ENCODE peak calls at places on chromosomes 4 and X, in four cellular contexts. One of them, this sample, is unnamed.

GRCh38 chr4:52984469-52984868 is 122.4 kb downstream of the RASL11B start:
- DNase-seq in HEK293T: no peak
- DNase-seq in AG20443: no peak
- DNase-seq in hippocampal formation: no peak
- DNase-seq in this sample: peak; percentile 38

GRCh38 chrX:109352121-109352556 is 129.7 kb downstream of the GUCY2F start:
- DNase-seq in HEK293T: no peak
- DNase-seq in AG20443: peak; percentile 13
- DNase-seq in hippocampal formation: no peak
- DNase-seq in this sample: no peak

GRCh38 chr4:76311896-76312331 is 5.4 kb downstream of the STBD1 start:
- DNase-seq in HEK293T: no peak
- DNase-seq in hippocampal formation: no peak
- DNase-seq in AG20443: no peak
- DNase-seq in this sample: no peak

GRCh38 chr4:148454835-148455234 is 12.6 kb upstream of the NR3C2 start:
- DNase-seq in hippocampal formation: no peak
- DNase-seq in HEK293T: no peak
- DNase-seq in AG20443: no peak
- DNase-seq in this sample: no peak

GRCh38 chr4:153013202-153013988 is 77.3 kb downstream of the FHDC1 start:
- DNase-seq in HEK293T: no peak
- DNase-seq in hippocampal formation: no peak
- DNase-seq in AG20443: no peak
- DNase-seq in this sample: no peak

GRCh38 chr4:139419388-139419914 is 34.5 kb upstream of the RAB33B start:
- DNase-seq in hippocampal formation: peak; percentile 17
- DNase-seq in HEK293T: no peak
- DNase-seq in AG20443: peak; percentile 41
- DNase-seq in this sample: peak; percentile 92

GRCh38 chr4:110518889-110519490 is 43.0 kb downstream of the ENPEP start:
- DNase-seq in AG20443: peak; percentile 21
- DNase-seq in HEK293T: peak; percentile 30
- DNase-seq in hippocampal formation: no peak
- DNase-seq in this sample: peak; percentile 43

GRCh38 chrX:123756320-123756719 is 23.5 kb upstream of the THOC2 start:
- DNase-seq in hippocampal formation: no peak
- DNase-seq in HEK293T: no peak
- DNase-seq in AG20443: peak; percentile 57
- DNase-seq in this sample: no peak

GRCh38 chrX:143298663-143299241 is 218.5 kb downstream of the SPANXN3 start:
- DNase-seq in hippocampal formation: no peak
- DNase-seq in AG20443: no peak
- DNase-seq in HEK293T: no peak
- DNase-seq in this sample: no peak

GRCh38 chr4:159401791-159402380 is 299.0 kb downstream of the RAPGEF2 start:
- DNase-seq in AG20443: peak; percentile 57
- DNase-seq in hippocampal formation: no peak
- DNase-seq in HEK293T: no peak
- DNase-seq in this sample: peak; percentile 90

GRCh38 chr4:108081251-108081650 is 87.5 kb downstream of the LEF1 start:
- DNase-seq in hippocampal formation: no peak
- DNase-seq in HEK293T: no peak
- DNase-seq in AG20443: no peak
- DNase-seq in this sample: no peak

GRCh38 chr4:20284990-20285389 is 33.3 kb downstream of the SLIT2 start:
- DNase-seq in AG20443: peak; percentile 13
- DNase-seq in hippocampal formation: no peak
- DNase-seq in HEK293T: no peak
- DNase-seq in this sample: peak; percentile 86

GRCh38 chr4:14726441-14727405 is 275.6 kb upstream of the CPEB2 start:
- DNase-seq in HEK293T: no peak
- DNase-seq in AG20443: no peak
- DNase-seq in hippocampal formation: no peak
- DNase-seq in this sample: peak; percentile 96

GRCh38 chr4:38670061-38670894 is 6.3 kb downstream of the KLF3 start:
- DNase-seq in AG20443: no peak
- DNase-seq in HEK293T: no peak
- DNase-seq in hippocampal formation: no peak
- DNase-seq in this sample: no peak

GRCh38 chrX:53695901-53696300 is 9.4 kb upstream of the HUWE1 start:
- DNase-seq in HEK293T: peak; percentile 20
- DNase-seq in AG20443: no peak
- DNase-seq in hippocampal formation: no peak
- DNase-seq in this sample: no peak

GRCh38 chrX:10444204-10444603 is 176.2 kb downstream of the MID1 start:
- DNase-seq in HEK293T: no peak
- DNase-seq in hippocampal formation: no peak
- DNase-seq in AG20443: no peak
- DNase-seq in this sample: no peak

GRCh38 chr4:152273343-152273742 is 262.5 kb downstream of the FBXW7 start:
- DNase-seq in AG20443: no peak
- DNase-seq in HEK293T: no peak
- DNase-seq in hippocampal formation: no peak
- DNase-seq in this sample: peak; percentile 81

GRCh38 chr4:13329963-13330362 is 154.2 kb downstream of the RAB28 start:
- DNase-seq in hippocampal formation: no peak
- DNase-seq in AG20443: no peak
- DNase-seq in HEK293T: no peak
- DNase-seq in this sample: peak; percentile 79

GRCh38 chr4:21802406-21802805 is 146.2 kb downstream of the KCNIP4 start:
- DNase-seq in AG20443: peak; percentile 59
- DNase-seq in HEK293T: no peak
- DNase-seq in hippocampal formation: no peak
- DNase-seq in this sample: peak; percentile 55

GRCh38 chrX:2608638-2609430 is 82.3 kb upstream of the CD99 start:
- DNase-seq in hippocampal formation: no peak
- DNase-seq in AG20443: peak; percentile 96
- DNase-seq in HEK293T: peak; percentile 87
- DNase-seq in this sample: peak; percentile 90

GRCh38 chrX:155966876-155967275 is 30.6 kb upstream of the IL9R start:
- DNase-seq in HEK293T: peak; percentile 58
- DNase-seq in hippocampal formation: no peak
- DNase-seq in AG20443: peak; percentile 25
- DNase-seq in this sample: peak; percentile 11

GRCh38 chr4:80196259-80197131 is 808 bp upstream of the PRDM8 start:
- DNase-seq in HEK293T: peak; percentile 24
- DNase-seq in AG20443: no peak
- DNase-seq in hippocampal formation: peak; percentile 57
- DNase-seq in this sample: no peak

GRCh38 chr4:185933078-185933581 is 121.1 kb upstream of the SORBS2 start:
- DNase-seq in HEK293T: no peak
- DNase-seq in AG20443: peak; percentile 79
- DNase-seq in hippocampal formation: no peak
- DNase-seq in this sample: peak; percentile 29

GRCh38 chrX:76919761-76920160 is 492.3 kb downstream of the MAGEE1 start:
- DNase-seq in AG20443: no peak
- DNase-seq in hippocampal formation: no peak
- DNase-seq in HEK293T: no peak
- DNase-seq in this sample: no peak

GRCh38 chr4:127145001-127145400 is 487.8 kb upstream of the INTU start:
- DNase-seq in AG20443: no peak
- DNase-seq in hippocampal formation: no peak
- DNase-seq in HEK293T: no peak
- DNase-seq in this sample: no peak

GRCh38 chr4:87035881-87036509 is 101.2 kb downstream of the AFF1 start:
- DNase-seq in hippocampal formation: no peak
- DNase-seq in AG20443: no peak
- DNase-seq in HEK293T: no peak
- DNase-seq in this sample: no peak

GRCh38 chr4:41456559-41457101 is 81.3 kb upstream of the LIMCH1 start:
- DNase-seq in AG20443: no peak
- DNase-seq in hippocampal formation: no peak
- DNase-seq in HEK293T: no peak
- DNase-seq in this sample: no peak

GRCh38 chrX:112867570-112867969 is 26.9 kb upstream of the AMOT start:
- DNase-seq in HEK293T: peak; percentile 51
- DNase-seq in AG20443: no peak
- DNase-seq in hippocampal formation: no peak
- DNase-seq in this sample: no peak

GRCh38 chr4:35934370-35934981 is 309.8 kb downstream of the ARAP2 start:
- DNase-seq in HEK293T: peak; percentile 3
- DNase-seq in hippocampal formation: no peak
- DNase-seq in AG20443: peak; percentile 4
- DNase-seq in this sample: peak; percentile 36

GRCh38 chr4:58649236-58649635 is 1539.1 kb upstream of the IGFBP7 start:
- DNase-seq in hippocampal formation: no peak
- DNase-seq in HEK293T: no peak
- DNase-seq in AG20443: no peak
- DNase-seq in this sample: no peak

GRCh38 chrX:50769389-50770063 is 44.5 kb downstream of the SHROOM4 start:
- DNase-seq in AG20443: no peak
- DNase-seq in HEK293T: no peak
- DNase-seq in hippocampal formation: peak; percentile 42
- DNase-seq in this sample: peak; percentile 43

GRCh38 chrX:133911816-133912495 is 73.4 kb downstream of the GPC3 start:
- DNase-seq in AG20443: no peak
- DNase-seq in HEK293T: no peak
- DNase-seq in hippocampal formation: no peak
- DNase-seq in this sample: no peak

GRCh38 chr4:8732092-8732491 is 139.5 kb downstream of the CPZ start:
- DNase-seq in AG20443: no peak
- DNase-seq in HEK293T: no peak
- DNase-seq in hippocampal formation: no peak
- DNase-seq in this sample: no peak

This sample was measured in epithelial cell of esophagus.